ENCODE peak calls at places on chromosomes 16 and 17, in seven cellular contexts. T, F, A, I, U, M and N are unnamed samples.

GRCh38 chr16:87339086-87339723 is 22.0 kb upstream of the C16orf95 start:
- DNase-seq in T (no peak), F (no peak), A (no peak), I (no peak), U (no peak), M (peak), N (peak)

GRCh38 chr16:683396-684066 is 603 bp downstream of the JMJD8 start:
- DNase-seq in T (peak), F (no peak), A (no peak), I (no peak), U (no peak), M (peak), N (peak)

GRCh38 chr17:13601776-13602551 is at the start of gene HS3ST3A1:
- DNase-seq in T (peak), F (peak), A (peak), I (peak), U (peak), M (peak), N (peak)

GRCh38 chr17:39150795-39151679 is at the start of gene PLXDC1:
- DNase-seq in T (peak), F (no peak), A (no peak), I (no peak), U (no peak), M (no peak), N (no peak)

GRCh38 chr16:20826039-20826566 is 19.8 kb downstream of the REXO5 start:
- DNase-seq in T (no peak), F (no peak), A (no peak), I (peak), U (no peak), M (no peak), N (no peak)

GRCh38 chr16:18801197-18801972 is at the start of gene ARL6IP1:
- DNase-seq in T (peak), F (peak), A (peak), I (peak), U (peak), M (peak), N (peak)

GRCh38 chr17:46024590-46024989 is 25.5 kb downstream of the STH start:
- DNase-seq in T (no peak), F (no peak), A (no peak), I (no peak), U (no peak), M (no peak), N (no peak)

GRCh38 chr17:69593716-69594115 is 179.2 kb downstream of the MAP2K6 start:
- DNase-seq in T (no peak), F (no peak), A (no peak), I (no peak), U (no peak), M (peak), N (no peak)

GRCh38 chr17:40341808-40342574 is 22.5 kb downstream of the GJD3 start:
- DNase-seq in T (peak), F (no peak), A (peak), I (peak), U (peak), M (peak), N (peak)

GRCh38 chr17:57906910-57907309 is 48.3 kb downstream of the CUEDC1 start:
- DNase-seq in T (no peak), F (no peak), A (peak), I (no peak), U (peak), M (no peak), N (peak)

GRCh38 chr16:89576173-89577054 is 856 bp downstream of the CPNE7 start:
- DNase-seq in T (peak), F (no peak), A (no peak), I (no peak), U (no peak), M (no peak), N (no peak)

GRCh38 chr17:59287452-59287851 is 44.0 kb upstream of the YPEL2 start:
- DNase-seq in T (no peak), F (no peak), A (no peak), I (peak), U (no peak), M (peak), N (no peak)

GRCh38 chr17:51231999-51232398 is 27.9 kb downstream of the MBTD1 start:
- DNase-seq in T (no peak), F (no peak), A (no peak), I (no peak), U (no peak), M (no peak), N (no peak)

GRCh38 chr16:1991588-1992474 is 2.1 kb downstream of the SYNGR3 start:
- DNase-seq in T (peak), F (peak), A (peak), I (peak), U (peak), M (peak), N (peak)

GRCh38 chr16:7318661-7319060 is 14.0 kb upstream of the RBFOX1 start:
- DNase-seq in T (no peak), F (no peak), A (no peak), I (no peak), U (no peak), M (no peak), N (no peak)

GRCh38 chr16:10339777-10340752 is 45.8 kb upstream of the ATF7IP2 start:
- DNase-seq in T (no peak), F (no peak), A (no peak), I (no peak), U (no peak), M (no peak), N (no peak)

GRCh38 chr16:17026600-17027242 is 444.0 kb downstream of the XYLT1 start:
- DNase-seq in T (no peak), F (no peak), A (no peak), I (no peak), U (no peak), M (no peak), N (no peak)

GRCh38 chr17:49574283-49574892 is 1.3 kb upstream of the NXPH3 start:
- DNase-seq in T (no peak), F (no peak), A (no peak), I (no peak), U (no peak), M (no peak), N (no peak)

GRCh38 chr17:38349097-38349904 is 2.3 kb upstream of the SOCS7 start:
- DNase-seq in T (peak), F (peak), A (peak), I (peak), U (peak), M (peak), N (peak)

GRCh38 chr16:66003196-66003595 is 363.3 kb upstream of the CDH5 start:
- DNase-seq in T (no peak), F (no peak), A (peak), I (peak), U (no peak), M (no peak), N (no peak)

GRCh38 chr16:84862804-84863484 is 43.2 kb downstream of the CRISPLD2 start:
- DNase-seq in T (no peak), F (no peak), A (no peak), I (no peak), U (no peak), M (no peak), N (no peak)

GRCh38 chr16:73122604-73123386 is 74.9 kb upstream of the ZFHX3 start:
- DNase-seq in T (no peak), F (no peak), A (no peak), I (no peak), U (no peak), M (no peak), N (no peak)

GRCh38 chr16:4746991-4747574 is 12.7 kb downstream of the DNAAF8 start:
- DNase-seq in T (no peak), F (no peak), A (no peak), I (no peak), U (no peak), M (no peak), N (no peak)
- H2AK5ac ChIP-seq in T (peak), F (peak), A (no peak), I (no peak), U (no peak), M (no peak), N (no peak)

GRCh38 chr16:54912720-54913119 is 17.9 kb upstream of the IRX5 start:
- DNase-seq in T (no peak), F (no peak), A (no peak), I (no peak), U (no peak), M (no peak), N (peak)
- H2AK5ac ChIP-seq in T (no peak), F (no peak), A (no peak), I (no peak), U (no peak), M (no peak), N (no peak)

DNA sequence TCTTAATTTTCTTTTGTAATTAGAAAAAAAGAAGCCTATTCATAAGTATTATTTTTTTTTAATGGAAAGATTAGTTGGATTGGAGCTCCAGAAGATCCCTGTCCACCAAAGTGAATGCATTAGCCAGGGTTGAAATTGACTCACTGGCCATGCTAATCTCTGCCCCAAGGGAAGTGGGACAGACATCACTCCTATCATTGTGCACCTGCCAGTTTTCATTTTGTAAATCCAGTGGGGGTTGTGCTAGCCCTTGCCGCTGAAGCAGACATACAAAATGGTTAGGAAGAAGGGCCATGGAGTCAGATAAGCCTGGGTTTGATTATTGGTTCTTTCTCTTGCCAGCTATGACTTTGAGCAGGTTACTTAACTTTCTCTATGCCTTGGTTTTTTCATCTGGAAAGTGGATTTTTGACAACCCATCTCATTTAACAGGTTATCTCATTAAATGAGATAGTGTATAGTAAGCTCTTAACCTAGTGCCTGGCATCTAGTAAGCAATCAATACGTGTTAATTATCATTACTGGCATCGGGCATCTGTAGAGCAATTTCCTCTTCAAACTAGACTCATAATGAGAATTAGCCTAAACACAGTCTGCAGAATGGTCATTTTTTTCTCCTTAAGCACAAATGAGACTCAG is 216.9 kb downstream of the IRX3 start:
- DNase-seq in T (no peak), F (no peak), A (no peak), I (no peak), U (no peak), M (no peak), N (no peak)
- H2AK5ac ChIP-seq in T (no peak), F (no peak), A (no peak), I (no peak), U (no peak), M (no peak), N (no peak)

GRCh38 chr17:35559495-35559894 is 1.1 kb downstream of the SLFN14 start:
- DNase-seq in T (no peak), F (no peak), A (no peak), I (no peak), U (no peak), M (no peak), N (no peak)
- H2AK5ac ChIP-seq in T (no peak), F (no peak), A (no peak), I (no peak), U (no peak), M (no peak), N (no peak)